ENCODE peak calls at places on chromosomes 13 and 19, in four cellular contexts. One of them, this sample, is unnamed.
A peak's percentile ranks its signal among the peaks of the same experiment; 100 is the strongest.

GRCh38 chr19:17687857-17688784 is at the start of gene UNC13A:
- DNase-seq in Peyer's patch: no peak
- DNase-seq in A549: peak; percentile 39
- DNase-seq in ascending aorta: no peak
- DNase-seq in this sample: peak; percentile 51

GRCh38 chr13:79211377-79211776 is 194.7 kb downstream of the RBM26 start:
- DNase-seq in Peyer's patch: no peak
- DNase-seq in A549: no peak
- DNase-seq in ascending aorta: no peak
- DNase-seq in this sample: no peak

GRCh38 chr19:34232566-34233481 is 21.5 kb upstream of the GARRE1 start:
- DNase-seq in Peyer's patch: no peak
- DNase-seq in A549: peak; percentile 62
- DNase-seq in ascending aorta: no peak
- DNase-seq in this sample: peak; percentile 59

GRCh38 chr19:48170817-48171347 is 402 bp downstream of the ZSWIM9 start:
- DNase-seq in Peyer's patch: no peak
- DNase-seq in A549: no peak
- DNase-seq in ascending aorta: no peak
- DNase-seq in this sample: no peak

GRCh38 chr13:26721251-26721939 is 39.2 kb downstream of the GPR12 start:
- DNase-seq in Peyer's patch: peak; percentile 74
- DNase-seq in A549: peak; percentile 1
- DNase-seq in ascending aorta: no peak
- DNase-seq in this sample: no peak

GRCh38 chr13:99275093-99275469 is 16.9 kb upstream of the GPR18 start:
- DNase-seq in Peyer's patch: peak; percentile 73
- DNase-seq in A549: no peak
- DNase-seq in ascending aorta: no peak
- DNase-seq in this sample: no peak

GRCh38 chr13:41720839-41721561 is 239.9 kb downstream of the VWA8 start:
- DNase-seq in Peyer's patch: no peak
- DNase-seq in A549: no peak
- DNase-seq in ascending aorta: no peak
- DNase-seq in this sample: no peak

GRCh38 chr19:29798783-29799182 is 13.0 kb upstream of the CCNE1 start:
- DNase-seq in Peyer's patch: no peak
- DNase-seq in A549: no peak
- DNase-seq in ascending aorta: no peak
- DNase-seq in this sample: no peak

GRCh38 chr13:31846984-31847752 is 107.8 kb downstream of the RXFP2 start:
- DNase-seq in Peyer's patch: no peak
- DNase-seq in A549: no peak
- DNase-seq in ascending aorta: no peak
- DNase-seq in this sample: no peak

GRCh38 chr19:12996542-12997094 is 1.3 kb downstream of the NFIX start:
- DNase-seq in Peyer's patch: no peak
- DNase-seq in A549: no peak
- DNase-seq in ascending aorta: no peak
- DNase-seq in this sample: no peak

GRCh38 chr19:53555352-53555751 is 17.4 kb downstream of the ZNF331 start:
- DNase-seq in Peyer's patch: no peak
- DNase-seq in A549: no peak
- DNase-seq in ascending aorta: no peak
- DNase-seq in this sample: no peak

GRCh38 chr19:49114630-49115363 is 627 bp downstream of the LIN7B start:
- DNase-seq in Peyer's patch: peak; percentile 81
- DNase-seq in A549: no peak
- DNase-seq in ascending aorta: no peak
- DNase-seq in this sample: peak; percentile 77

GRCh38 chr13:57666131-57666530 is 34.6 kb downstream of the PCDH17 start:
- DNase-seq in Peyer's patch: no peak
- DNase-seq in A549: no peak
- DNase-seq in ascending aorta: no peak
- DNase-seq in this sample: no peak
- TF ChIP-seq CTCF in Peyer's patch: no peak
- TF ChIP-seq CTCF in A549: no peak
- TF ChIP-seq CTCF in ascending aorta: no peak
- TF ChIP-seq CTCF in this sample: no peak

GRCh38 chr19:38317104-38317612 is 1.4 kb upstream of the YIF1B start:
- DNase-seq in Peyer's patch: peak; percentile 76
- DNase-seq in A549: no peak
- DNase-seq in ascending aorta: no peak
- DNase-seq in this sample: no peak

GRCh38 chr19:38321646-38322323 is 2.1 kb downstream of the KCNK6 start:
- DNase-seq in Peyer's patch: no peak
- DNase-seq in A549: no peak
- DNase-seq in ascending aorta: no peak
- DNase-seq in this sample: no peak

GRCh38 chr19:38320969-38321339 is 1.3 kb downstream of the KCNK6 start:
- DNase-seq in Peyer's patch: no peak
- DNase-seq in A549: no peak
- DNase-seq in ascending aorta: no peak
- DNase-seq in this sample: no peak

GRCh38 chr19:38318595-38319142 is 976 bp upstream of the KCNK6 start:
- DNase-seq in Peyer's patch: no peak
- DNase-seq in A549: no peak
- DNase-seq in ascending aorta: no peak
- DNase-seq in this sample: no peak

GRCh38 chr19:38319421-38320258 is at the start of gene KCNK6:
- DNase-seq in Peyer's patch: peak; percentile 86
- DNase-seq in A549: no peak
- DNase-seq in ascending aorta: no peak
- DNase-seq in this sample: peak; percentile 73
- H3K4me1 ChIP-seq in Peyer's patch: peaks cover 8% of the 10 kb centered on the region
- H3K4me1 ChIP-seq in A549: peaks cover 8% of the 10 kb centered on the region
- H3K4me1 ChIP-seq in ascending aorta: peaks cover 36% of the 10 kb centered on the region
- H3K4me1 ChIP-seq in this sample: peaks cover 66% of the 10 kb centered on the region

GRCh38 chr19:38360839-38361631 is 13.3 kb upstream of the PSMD8 start:
- DNase-seq in Peyer's patch: no peak
- DNase-seq in A549: no peak
- DNase-seq in ascending aorta: no peak
- DNase-seq in this sample: no peak
- TF ChIP-seq CTCF in Peyer's patch: no peak
- TF ChIP-seq CTCF in A549: no peak
- TF ChIP-seq CTCF in ascending aorta: no peak
- TF ChIP-seq CTCF in this sample: no peak

DNA sequence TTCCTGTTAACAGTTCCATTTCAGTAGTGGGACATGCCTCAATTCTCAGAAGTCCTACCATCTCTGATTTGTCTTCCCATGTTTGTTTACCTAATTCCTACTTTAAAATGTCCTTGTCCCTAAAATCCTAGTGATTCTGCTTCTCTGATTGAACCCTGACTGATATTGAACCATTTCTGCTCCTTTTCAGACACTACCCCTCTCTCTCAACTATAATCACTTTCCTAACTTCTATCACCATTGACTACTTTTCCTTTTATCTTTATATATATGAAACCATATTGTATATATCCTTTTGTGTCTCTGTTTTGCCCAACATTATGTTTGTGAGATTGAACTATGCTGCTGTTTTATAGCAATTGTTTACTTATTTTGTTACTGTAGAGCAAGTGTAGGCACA is 15.6 kb upstream of the ZNF227 start:
- DNase-seq in Peyer's patch: no peak
- DNase-seq in A549: no peak
- DNase-seq in ascending aorta: no peak
- DNase-seq in this sample: no peak
- H3K4me1 ChIP-seq in Peyer's patch: no peaks in the 10 kb centered on the region
- H3K4me1 ChIP-seq in A549: no peaks in the 10 kb centered on the region
- H3K4me1 ChIP-seq in ascending aorta: no peaks in the 10 kb centered on the region
- H3K4me1 ChIP-seq in this sample: no peaks in the 10 kb centered on the region

GRCh38 chr13:49253310-49253709 is 5.6 kb downstream of the CDADC1 start:
- DNase-seq in Peyer's patch: no peak
- DNase-seq in A549: no peak
- DNase-seq in ascending aorta: no peak
- DNase-seq in this sample: no peak

GRCh38 chr13:49246850-49247721 is 639 bp upstream of the CDADC1 start:
- DNase-seq in Peyer's patch: no peak
- DNase-seq in A549: no peak
- DNase-seq in ascending aorta: no peak
- DNase-seq in this sample: no peak

GRCh38 chr13:49248433-49249002 is 793 bp downstream of the CDADC1 start:
- DNase-seq in Peyer's patch: no peak
- DNase-seq in A549: no peak
- DNase-seq in ascending aorta: no peak
- DNase-seq in this sample: peak; percentile 47

GRCh38 chr13:49247722-49248432 is at the start of gene CDADC1:
- DNase-seq in Peyer's patch: peak; percentile 99
- DNase-seq in A549: peak; percentile 90
- DNase-seq in ascending aorta: peak; percentile 88
- DNase-seq in this sample: peak; percentile 99
- TF ChIP-seq CTCF in Peyer's patch: no peak
- TF ChIP-seq CTCF in A549: no peak
- TF ChIP-seq CTCF in ascending aorta: no peak
- TF ChIP-seq CTCF in this sample: no peak